ENCODE peak calls at places on chromosomes 7 and 10, in seven cellular contexts. A, D, Z, F, B, M and E are unnamed samples.

GRCh38 chr10:109976657-109977056 is 31.1 kb upstream of the ADD3 start:
- DNase-seq in F (no peak), A (no peak), B (no peak), Z (peak; percentile 60), M (no peak), D (no peak), E (no peak)

GRCh38 chr10:95567903-95568630 is 6.9 kb upstream of the SORBS1 start:
- DNase-seq in F (no peak), M (no peak), B (peak; percentile 21), A (no peak), Z (no peak), D (no peak), E (no peak)

GRCh38 chr10:32153931-32154330 is 97.7 kb upstream of the KIF5B start:
- DNase-seq in A (no peak), B (no peak), Z (no peak), D (no peak), M (no peak), F (no peak), E (no peak)

GRCh38 chr7:104627516-104627915 is 299.1 kb downstream of the LHFPL3 start:
- DNase-seq in D (no peak), Z (no peak), A (no peak), B (peak; percentile 27), M (no peak), F (no peak), E (peak; percentile 6)

GRCh38 chr10:6201511-6201975 is 1.2 kb upstream of the PFKFB3 start:
- DNase-seq in F (peak; percentile 65), M (no peak), D (no peak), B (peak; percentile 54), A (peak; percentile 84), Z (peak; percentile 39), E (no peak)

GRCh38 chr10:4431114-4431862 is 394.7 kb upstream of the AKR1E2 start:
- DNase-seq in D (no peak), A (no peak), Z (peak; percentile 65), F (no peak), M (no peak), B (no peak), E (no peak)

GRCh38 chr7:55534262-55534915 is 37.9 kb downstream of the VOPP1 start:
- DNase-seq in Z (peak; percentile 30), F (no peak), A (no peak), M (no peak), B (no peak), D (no peak), E (no peak)

GRCh38 chr7:51045319-51046102 is 262.8 kb upstream of the GRB10 start:
- DNase-seq in Z (peak; percentile 23), A (no peak), M (no peak), D (peak; percentile 83), F (no peak), B (no peak), E (no peak)

GRCh38 chr7:118689403-118689802 is 464.9 kb downstream of the ANKRD7 start:
- DNase-seq in D (no peak), A (no peak), Z (no peak), B (no peak), F (no peak), M (no peak), E (no peak)

GRCh38 chr7:104982773-104983619 is 31.0 kb upstream of the KMT2E start:
- DNase-seq in Z (no peak), M (no peak), D (no peak), A (no peak), F (no peak), B (no peak), E (no peak)

GRCh38 chr10:23419657-23420319 is 19.1 kb upstream of the OTUD1 start:
- DNase-seq in A (no peak), D (no peak), M (peak; percentile 26), F (no peak), Z (no peak), B (no peak), E (no peak)

GRCh38 chr10:90047243-90047729 is 345.9 kb downstream of the KIF20B start:
- DNase-seq in A (no peak), D (no peak), M (no peak), Z (no peak), F (no peak), B (no peak), E (no peak)

GRCh38 chr7:31122649-31123058 is 70.5 kb downstream of the ADCYAP1R1 start:
- DNase-seq in D (peak; percentile 64), Z (peak; percentile 45), B (peak; percentile 88), A (peak; percentile 67), F (peak; percentile 43), M (peak; percentile 93), E (peak; percentile 71)

GRCh38 chr10:29998142-29998808 is 61.1 kb downstream of the JCAD start:
- DNase-seq in B (peak; percentile 84), A (peak; percentile 80), F (peak; percentile 78), Z (peak; percentile 71), D (peak; percentile 80), M (no peak), E (peak; percentile 45)

GRCh38 chr10:129101232-129101980 is 365.6 kb upstream of the MGMT start:
- DNase-seq in F (no peak), B (no peak), M (peak; percentile 89), A (no peak), Z (no peak), D (no peak), E (peak; percentile 45)

GRCh38 chr7:66859794-66860645 is 61.0 kb upstream of the TMEM248 start:
- DNase-seq in Z (no peak), A (no peak), B (no peak), F (peak; percentile 7), D (no peak), M (no peak), E (no peak)

GRCh38 chr10:99450156-99450555 is 19.7 kb upstream of the GOT1 start:
- DNase-seq in M (no peak), B (no peak), Z (no peak), F (no peak), D (no peak), A (no peak), E (no peak)

GRCh38 chr7:130486963-130487324 is 4.9 kb upstream of the MEST start:
- DNase-seq in Z (no peak), A (no peak), F (no peak), M (no peak), B (peak; percentile 51), D (no peak), E (no peak)

GRCh38 chr10:6702030-6702429 is 122.0 kb upstream of the PRKCQ start:
- DNase-seq in D (no peak), A (no peak), M (no peak), B (no peak), F (no peak), Z (no peak), E (no peak)

GRCh38 chr7:30815016-30815854 is 44.0 kb downstream of the MINDY4 start:
- DNase-seq in F (no peak), B (no peak), M (peak; percentile 92), D (no peak), Z (no peak), A (no peak), E (no peak)

GRCh38 chr10:78177013-78177370 is 143.3 kb downstream of the RPS24 start:
- DNase-seq in F (no peak), Z (no peak), B (no peak), A (no peak), M (no peak), D (no peak), E (no peak)

GRCh38 chr10:17780727-17781126 is 28.4 kb upstream of the MRC1 start:
- DNase-seq in B (no peak), D (no peak), F (no peak), M (peak; percentile 42), Z (no peak), A (no peak), E (no peak)

GRCh38 chr7:41436139-41436538 is 266.8 kb downstream of the INHBA start:
- DNase-seq in M (no peak), Z (no peak), D (no peak), F (no peak), A (no peak), B (no peak), E (no peak)

GRCh38 chr10:656883-657282 is 32.6 kb downstream of the DIP2C start:
- DNase-seq in B (no peak), Z (no peak), M (no peak), F (no peak), D (no peak), A (no peak), E (no peak)
- TF ChIP-seq POLR2AphosphoS5 in B (no peak), Z (no peak), M (no peak), F (no peak), D (no peak), A (no peak), E (no peak)

GRCh38 chr10:114470956-114471905 is 66.9 kb upstream of the AFAP1L2 start:
- DNase-seq in Z (peak; percentile 65), M (no peak), D (peak; percentile 59), A (peak; percentile 73), B (peak; percentile 78), F (peak; percentile 53), E (no peak)
- H3K27ac ChIP-seq in Z (peak overlapping the region; percentile 16), M (peak overlapping the region; percentile 29), D (peak overlapping the region; percentile 36), A (peak overlapping the region; percentile 70), B (no peak overlapping the region), F (no peak overlapping the region), E (no peak overlapping the region)

DNA sequence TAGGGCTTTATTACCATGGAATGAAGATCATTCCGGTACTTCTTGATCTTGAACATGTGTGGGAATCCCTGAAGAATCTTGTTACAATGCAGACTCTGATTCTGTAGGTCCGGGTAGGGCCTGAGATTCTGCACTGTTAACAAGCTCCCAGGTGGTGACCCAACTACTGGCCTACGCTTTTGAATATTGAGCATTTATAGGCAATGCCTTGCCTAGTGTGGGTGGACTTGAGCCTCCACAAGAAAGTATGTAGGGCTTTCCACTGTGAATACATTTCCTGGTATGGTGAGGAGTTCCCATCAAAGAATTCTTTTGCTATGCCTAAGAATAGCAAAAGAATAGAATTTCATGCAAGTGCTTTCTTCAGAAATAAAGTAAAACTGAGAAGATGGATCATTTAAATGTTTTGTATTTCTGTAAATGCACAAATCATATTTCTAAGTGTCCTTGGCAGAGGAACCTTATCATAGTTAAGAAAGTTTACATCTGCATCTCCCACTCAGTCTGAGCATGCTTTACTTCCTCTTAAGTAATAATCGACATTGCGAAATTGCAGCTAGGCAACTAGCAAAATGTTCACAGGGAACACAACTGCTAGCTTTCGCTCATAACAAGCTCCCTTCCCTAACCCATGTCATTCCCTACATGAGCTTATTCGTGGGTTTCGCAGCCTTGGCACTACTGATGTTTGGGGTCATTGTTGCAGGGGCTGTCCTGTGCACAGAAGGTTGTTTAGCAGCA is 71.4 kb downstream of the AHR start:
- DNase-seq in Z (peak; percentile 7), A (no peak), M (no peak), B (no peak), F (peak; percentile 10), D (no peak), E (peak; percentile 91)
- TF ChIP-seq POLR2AphosphoS5 in Z (no peak), A (peak; percentile 26), M (peak; percentile 20), B (no peak), F (no peak), D (no peak), E (no peak)

GRCh38 chr7:45217358-45217757 is 59.8 kb downstream of the RAMP3 start:
- DNase-seq in A (no peak), B (no peak), M (no peak), F (no peak), D (no peak), Z (peak; percentile 5), E (no peak)

GRCh38 chr7:45220846-45221245 is 63.3 kb downstream of the RAMP3 start:
- DNase-seq in F (no peak), B (no peak), D (no peak), M (no peak), Z (no peak), A (no peak), E (no peak)

GRCh38 chr7:45221266-45221665 is 63.7 kb downstream of the RAMP3 start:
- DNase-seq in A (no peak), Z (no peak), F (no peak), B (no peak), M (no peak), D (no peak), E (no peak)

GRCh38 chr7:45219801-45220200 is 62.2 kb downstream of the RAMP3 start:
- DNase-seq in A (no peak), B (no peak), Z (no peak), F (no peak), M (no peak), D (no peak), E (no peak)

GRCh38 chr7:45219130-45219529 is 61.5 kb downstream of the RAMP3 start:
- DNase-seq in M (no peak), Z (no peak), B (no peak), A (no peak), F (no peak), D (no peak), E (no peak)
- H3K27ac ChIP-seq in M (no peak overlapping the region), Z (no peak overlapping the region), B (no peak overlapping the region), A (no peak overlapping the region), F (no peak overlapping the region), D (no peak overlapping the region), E (no peak overlapping the region)